ENCODE peak calls at places on chromosomes 3 and 15, in five cellular contexts. B is natural killer cell, J is endothelial cell, V is uterus, O is fibroblast of pulmonary artery. M is an unnamed sample.

GRCh38 chr3:125039897-125040175 is 16.0 kb downstream of the HEG1 start:
- DNase-seq in B (no peak), J (no peak), V (no peak), O (no peak), M (no peak)

GRCh38 chr15:87758739-87759457 is 497.6 kb downstream of the NTRK3 start:
- DNase-seq in B (no peak), J (no peak), V (no peak), O (no peak), M (no peak)

GRCh38 chr3:46564190-46565112 is 1.7 kb downstream of the LRRC2 start:
- DNase-seq in B (no peak), J (no peak), V (no peak), O (no peak), M (no peak)

GRCh38 chr3:40306336-40306735 is 3.2 kb upstream of the EIF1B start:
- DNase-seq in B (no peak), J (no peak), V (no peak), O (no peak), M (no peak)

GRCh38 chr3:113275876-113276580 is 64.7 kb downstream of the BOC start:
- DNase-seq in B (peak), J (no peak), V (peak), O (peak), M (peak)

GRCh38 chr3:180492047-180492446 is 109.9 kb upstream of the TTC14 start:
- DNase-seq in B (no peak), J (no peak), V (no peak), O (no peak), M (no peak)

GRCh38 chr15:63718590-63719035 is 115.1 kb downstream of the HERC1 start:
- DNase-seq in B (no peak), J (no peak), V (no peak), O (peak), M (no peak)

GRCh38 chr15:67805871-67806538 is 19.3 kb upstream of the SKOR1 start:
- DNase-seq in B (no peak), J (no peak), V (no peak), O (no peak), M (no peak)

GRCh38 chr15:92365079-92365478 is 28.6 kb upstream of the ST8SIA2 start:
- DNase-seq in B (no peak), J (no peak), V (no peak), O (peak), M (no peak)

GRCh38 chr15:56782306-56782705 is 49.0 kb upstream of the ZNF280D start:
- DNase-seq in B (no peak), J (no peak), V (no peak), O (no peak), M (no peak)

GRCh38 chr15:76330281-76330680 is 6.3 kb upstream of the ISL2 start:
- DNase-seq in B (no peak), J (no peak), V (no peak), O (peak), M (peak)

GRCh38 chr3:50675179-50676030 is 678 bp downstream of the DOCK3 start:
- DNase-seq in B (peak), J (peak), V (no peak), O (no peak), M (peak)
- TF ChIP-seq CTCF in B (peak), J (peak), V (no peak), O (no peak), M (peak)

DNA sequence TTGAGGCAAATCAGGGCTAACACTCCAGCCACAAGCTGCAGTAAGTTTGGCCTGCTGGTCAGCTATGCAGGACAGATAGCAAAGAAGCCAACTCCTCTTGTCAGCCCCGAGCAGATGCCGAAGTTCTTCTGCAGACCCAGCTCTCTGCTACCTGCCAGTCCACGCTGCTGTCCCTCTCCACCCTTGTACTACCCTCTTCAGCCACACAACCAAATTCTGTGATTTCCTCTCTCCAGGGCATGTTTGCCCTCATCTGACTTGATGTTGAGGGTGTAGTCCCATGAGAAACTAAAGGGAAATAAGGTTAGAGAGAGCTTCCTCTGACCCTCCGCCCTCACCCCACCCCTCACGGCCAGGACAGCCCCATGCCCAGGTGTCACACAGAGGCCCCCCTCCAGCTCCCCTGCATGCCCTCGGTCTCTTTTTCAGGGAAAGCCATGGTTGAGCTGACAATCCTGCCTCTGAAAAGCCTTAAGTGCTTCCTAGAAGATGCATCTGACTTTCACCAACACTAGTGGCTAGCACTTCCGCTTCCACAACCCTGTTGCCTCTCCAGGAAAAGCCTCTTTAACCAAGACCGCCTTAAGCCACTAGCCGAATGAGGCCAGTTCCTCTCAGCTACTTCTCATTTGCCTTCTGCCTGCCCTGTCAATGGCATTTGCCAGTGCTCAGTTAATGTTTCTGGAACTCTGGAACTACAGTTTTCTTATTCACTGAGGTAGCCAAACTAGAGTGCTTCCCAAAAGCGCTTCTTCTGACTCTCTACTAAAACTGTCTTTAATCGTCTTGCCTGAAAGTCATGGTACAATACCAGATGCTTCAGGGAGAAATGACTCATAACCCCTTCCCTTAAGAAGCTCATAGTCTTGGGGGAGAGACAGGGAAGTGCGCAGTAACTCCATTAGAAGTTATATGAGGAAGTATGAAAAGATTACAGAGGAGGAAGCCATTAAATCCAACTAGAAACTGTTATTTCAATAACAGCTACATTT is 300.4 kb upstream of the STT3B start:
- DNase-seq in B (no peak), J (no peak), V (no peak), O (peak), M (no peak)
- TF ChIP-seq CTCF in B (no peak), J (no peak), V (no peak), O (no peak), M (no peak)

GRCh38 chr15:45715528-45715927 is 80.7 kb downstream of the SQOR start:
- DNase-seq in B (no peak), J (no peak), V (no peak), O (peak), M (no peak)
- TF ChIP-seq CTCF in B (no peak), J (no peak), V (no peak), O (peak), M (no peak)

DNA sequence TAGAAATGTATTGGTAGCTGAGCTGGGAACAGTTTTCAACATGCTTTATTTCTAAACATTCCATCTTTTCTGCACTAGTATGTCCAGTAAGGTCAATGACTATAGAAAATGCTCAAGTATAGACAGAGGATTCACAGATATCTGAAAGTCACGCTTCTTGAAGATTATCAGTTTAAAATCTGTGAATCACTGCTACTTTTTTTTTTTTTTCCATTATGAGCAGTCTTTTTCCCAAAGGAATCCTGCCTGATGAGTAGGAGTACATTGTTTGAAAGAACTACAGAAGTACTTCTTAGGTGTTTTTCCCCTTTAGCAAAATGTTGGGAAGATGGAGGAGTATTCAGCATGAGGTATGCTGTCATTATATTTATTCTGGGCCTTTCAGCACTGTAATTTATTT is 266.1 kb downstream of the NLGN1 start:
- DNase-seq in B (no peak), J (no peak), V (no peak), O (peak), M (no peak)
- TF ChIP-seq CTCF in B (no peak), J (no peak), V (no peak), O (no peak), M (no peak)

GRCh38 chr3:120642368-120642948 is 39.6 kb downstream of the HGD start:
- DNase-seq in B (no peak), J (no peak), V (no peak), O (peak), M (no peak)
- TF ChIP-seq CTCF in B (no peak), J (no peak), V (no peak), O (peak), M (no peak)